ENCODE peak calls at places on chromosomes 2 and 18, in eight cellular contexts. Q is naive B cell, D is Caco-2, B is PC-3, H is coronary artery, X is T-helper 2 cell, C is dermis microvascular lymphatic vessel endothelial cell, G is GM20000. N is an unnamed sample.
A peak's percentile ranks its signal among the peaks of the same experiment; 100 is the strongest.

GRCh38 chr18:23257686-23258565 is 122.6 kb downstream of the CABLES1 start:
- DNase-seq in Q (peak; percentile 12), D (no peak), B (peak; percentile 68), H (no peak), X (no peak), C (peak; percentile 49), G (no peak), N (no peak)

GRCh38 chr2:4873328-4873727 is 818.9 kb upstream of the SOX11 start:
- DNase-seq in Q (no peak), D (no peak), B (no peak), H (no peak), X (no peak), C (no peak), G (no peak), N (no peak)

GRCh38 chr2:12797815-12798214 is 81.1 kb downstream of the TRIB2 start:
- DNase-seq in Q (no peak), D (no peak), B (peak; percentile 69), H (no peak), X (no peak), C (peak; percentile 89), G (no peak), N (no peak)

GRCh38 chr2:69835666-69836065 is 6.2 kb downstream of the GMCL1 start:
- DNase-seq in Q (no peak), D (no peak), B (no peak), H (no peak), X (no peak), C (no peak), G (no peak), N (no peak)

GRCh38 chr2:151638188-151638933 is 95.9 kb downstream of the NEB start:
- DNase-seq in Q (peak; percentile 35), D (peak; percentile 55), B (peak; percentile 12), H (no peak), X (no peak), C (peak; percentile 56), G (peak; percentile 22), N (no peak)

GRCh38 chr2:40036241-40036640 is 257.2 kb upstream of the THUMPD2 start:
- DNase-seq in Q (no peak), D (no peak), B (no peak), H (no peak), X (no peak), C (no peak), G (no peak), N (no peak)

GRCh38 chr18:38413202-38413601 is 847.6 kb upstream of the CELF4 start:
- DNase-seq in Q (no peak), D (no peak), B (no peak), H (no peak), X (no peak), C (no peak), G (no peak), N (no peak)

GRCh38 chr18:55340998-55341397 is 247.0 kb downstream of the TCF4 start:
- DNase-seq in Q (no peak), D (no peak), B (no peak), H (no peak), X (no peak), C (no peak), G (no peak), N (no peak)